ENCODE peak calls at places on chromosomes 6 and 20, in five cellular contexts. One of them, this sample, is unnamed.

GRCh38 chr6:7246401-7247178 is 66.4 kb downstream of the SSR1 start:
- DNase-seq in tibial nerve: no peak
- DNase-seq in ovary: no peak
- DNase-seq in GM12878: no peak
- DNase-seq in upper lobe of left lung: no peak
- DNase-seq in this sample: no peak

GRCh38 chr20:4961746-4962145 is 39.6 kb downstream of the SLC23A2 start:
- DNase-seq in tibial nerve: peak
- DNase-seq in ovary: no peak
- DNase-seq in upper lobe of left lung: peak
- DNase-seq in GM12878: no peak
- DNase-seq in this sample: no peak

GRCh38 chr6:44400572-44400971 is 13.1 kb downstream of the CDC5L start:
- DNase-seq in GM12878: no peak
- DNase-seq in ovary: no peak
- DNase-seq in tibial nerve: no peak
- DNase-seq in upper lobe of left lung: no peak
- DNase-seq in this sample: no peak

GRCh38 chr6:42010185-42010872 is 40.0 kb upstream of the TAF8 start:
- DNase-seq in ovary: no peak
- DNase-seq in upper lobe of left lung: no peak
- DNase-seq in GM12878: no peak
- DNase-seq in tibial nerve: no peak
- DNase-seq in this sample: no peak

GRCh38 chr6:136784910-136785746 is 7.1 kb downstream of the MAP3K5 start:
- DNase-seq in upper lobe of left lung: peak
- DNase-seq in tibial nerve: no peak
- DNase-seq in ovary: peak
- DNase-seq in GM12878: no peak
- DNase-seq in this sample: peak

GRCh38 chr6:68427630-68428029 is 207.5 kb upstream of the ADGRB3 start:
- DNase-seq in GM12878: no peak
- DNase-seq in ovary: no peak
- DNase-seq in tibial nerve: no peak
- DNase-seq in upper lobe of left lung: no peak
- DNase-seq in this sample: no peak

GRCh38 chr6:51753635-51754034 is 333.8 kb downstream of the PKHD1 start:
- DNase-seq in GM12878: no peak
- DNase-seq in upper lobe of left lung: peak
- DNase-seq in tibial nerve: no peak
- DNase-seq in ovary: no peak
- DNase-seq in this sample: no peak

GRCh38 chr6:159134701-159135364 is 34.4 kb upstream of the FNDC1 start:
- DNase-seq in upper lobe of left lung: peak
- DNase-seq in tibial nerve: peak
- DNase-seq in ovary: peak
- DNase-seq in GM12878: peak
- DNase-seq in this sample: no peak

GRCh38 chr6:160238234-160238633 is 20.4 kb downstream of the SLC22A2 start:
- DNase-seq in ovary: no peak
- DNase-seq in GM12878: no peak
- DNase-seq in upper lobe of left lung: no peak
- DNase-seq in tibial nerve: no peak
- DNase-seq in this sample: no peak

GRCh38 chr6:129605962-129606361 is 104.0 kb downstream of the ARHGAP18 start:
- DNase-seq in ovary: no peak
- DNase-seq in upper lobe of left lung: no peak
- DNase-seq in tibial nerve: no peak
- DNase-seq in GM12878: no peak
- DNase-seq in this sample: no peak

GRCh38 chr6:157868835-157869234 is 45.8 kb downstream of the SNX9 start:
- DNase-seq in tibial nerve: no peak
- DNase-seq in ovary: no peak
- DNase-seq in GM12878: no peak
- DNase-seq in upper lobe of left lung: no peak
- DNase-seq in this sample: no peak

GRCh38 chr20:14688045-14688444 is 350.6 kb upstream of the FLRT3 start:
- DNase-seq in GM12878: no peak
- DNase-seq in ovary: no peak
- DNase-seq in upper lobe of left lung: no peak
- DNase-seq in tibial nerve: no peak
- DNase-seq in this sample: no peak

GRCh38 chr6:24949020-24949569 is 13.3 kb upstream of the RIPOR2 start:
- DNase-seq in upper lobe of left lung: no peak
- DNase-seq in tibial nerve: no peak
- DNase-seq in GM12878: peak
- DNase-seq in ovary: no peak
- DNase-seq in this sample: no peak

GRCh38 chr6:156562019-156562418 is 215.2 kb upstream of the ARID1B start:
- DNase-seq in GM12878: no peak
- DNase-seq in upper lobe of left lung: no peak
- DNase-seq in ovary: no peak
- DNase-seq in tibial nerve: no peak
- DNase-seq in this sample: no peak

GRCh38 chr6:122696079-122696478 is 83.4 kb upstream of the FABP7 start:
- DNase-seq in upper lobe of left lung: no peak
- DNase-seq in tibial nerve: no peak
- DNase-seq in ovary: no peak
- DNase-seq in GM12878: no peak
- DNase-seq in this sample: no peak

GRCh38 chr20:5041433-5041832 is 40.1 kb upstream of the SLC23A2 start:
- DNase-seq in upper lobe of left lung: no peak
- DNase-seq in ovary: no peak
- DNase-seq in GM12878: no peak
- DNase-seq in tibial nerve: no peak
- DNase-seq in this sample: no peak

GRCh38 chr6:16849280-16850210 is 88.3 kb upstream of the ATXN1 start:
- DNase-seq in ovary: no peak
- DNase-seq in tibial nerve: no peak
- DNase-seq in GM12878: no peak
- DNase-seq in upper lobe of left lung: peak
- DNase-seq in this sample: no peak

DNA sequence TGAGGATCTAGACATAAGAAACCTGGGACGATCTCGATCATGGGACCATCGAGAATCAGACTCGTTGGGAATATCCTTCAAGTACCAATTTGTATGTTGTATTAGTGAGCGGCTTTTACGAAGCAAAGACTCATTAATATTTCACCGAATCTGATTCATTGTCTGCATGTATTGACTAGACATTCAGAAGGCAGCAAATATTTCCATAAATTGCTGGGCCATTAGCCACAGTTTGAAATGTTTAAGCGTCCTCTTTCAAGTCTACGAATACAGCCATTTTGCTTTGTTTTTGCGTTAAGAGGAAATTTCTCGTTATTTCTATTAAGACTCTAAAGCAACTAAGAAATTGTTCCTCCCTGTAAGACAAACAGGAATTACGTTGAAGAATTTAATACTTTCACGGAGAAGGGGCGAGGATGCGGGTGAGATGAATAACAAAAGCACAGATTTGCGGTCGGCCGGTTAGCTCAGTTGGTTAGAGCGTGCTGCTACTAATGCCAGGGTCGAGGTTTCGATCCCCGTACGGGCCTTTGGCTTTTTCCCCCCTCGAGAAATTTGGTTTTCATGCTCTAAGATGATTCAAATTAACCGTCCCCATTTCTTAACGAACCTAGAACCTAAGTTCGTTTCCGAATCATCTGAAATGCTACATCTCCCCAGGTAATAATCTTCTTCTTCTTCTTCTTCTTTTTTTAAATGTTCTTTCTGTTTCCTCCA is 18.5 kb downstream of the POM121L2 start:
- DNase-seq in GM12878: no peak
- DNase-seq in ovary: no peak
- DNase-seq in upper lobe of left lung: no peak
- DNase-seq in tibial nerve: no peak
- DNase-seq in this sample: no peak
- H3K4me3 ChIP-seq in GM12878: peak
- H3K4me3 ChIP-seq in ovary: no peak
- H3K4me3 ChIP-seq in upper lobe of left lung: no peak
- H3K4me3 ChIP-seq in tibial nerve: no peak
- H3K4me3 ChIP-seq in this sample: no peak

GRCh38 chr6:11218077-11218392 is 14.4 kb downstream of the NEDD9 start:
- DNase-seq in upper lobe of left lung: no peak
- DNase-seq in GM12878: no peak
- DNase-seq in ovary: no peak
- DNase-seq in tibial nerve: no peak
- DNase-seq in this sample: no peak

GRCh38 chr6:11217360-11218076 is 14.9 kb downstream of the NEDD9 start:
- DNase-seq in ovary: no peak
- DNase-seq in upper lobe of left lung: no peak
- DNase-seq in GM12878: peak
- DNase-seq in tibial nerve: no peak
- DNase-seq in this sample: no peak

GRCh38 chr6:11214438-11214837 is 18.0 kb downstream of the NEDD9 start:
- DNase-seq in GM12878: no peak
- DNase-seq in tibial nerve: no peak
- DNase-seq in upper lobe of left lung: no peak
- DNase-seq in ovary: no peak
- DNase-seq in this sample: peak

GRCh38 chr6:11214911-11215310 is 17.6 kb downstream of the NEDD9 start:
- DNase-seq in tibial nerve: no peak
- DNase-seq in ovary: no peak
- DNase-seq in upper lobe of left lung: no peak
- DNase-seq in GM12878: no peak
- DNase-seq in this sample: no peak

DNA sequence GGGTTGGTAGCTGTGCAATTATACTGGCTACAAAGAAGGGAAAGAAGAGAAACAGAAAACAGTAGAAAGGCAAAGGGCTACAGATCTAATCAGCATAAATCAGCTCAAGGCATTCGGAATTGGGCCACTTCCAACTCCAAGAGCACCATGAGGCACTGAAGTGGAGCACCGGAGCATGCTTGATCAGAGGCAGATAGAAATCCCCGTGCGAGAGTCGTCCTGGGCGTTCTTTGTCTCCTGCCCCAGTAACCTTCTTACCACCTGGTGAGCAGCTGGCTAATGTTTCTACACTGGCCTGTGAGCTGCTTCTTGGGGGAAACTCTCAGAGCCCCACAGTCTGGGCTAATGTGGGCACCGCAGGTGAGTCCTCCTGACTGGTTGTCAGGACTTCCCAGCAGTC is 16.7 kb downstream of the NEDD9 start:
- DNase-seq in ovary: no peak
- DNase-seq in tibial nerve: no peak
- DNase-seq in upper lobe of left lung: peak
- DNase-seq in GM12878: no peak
- DNase-seq in this sample: no peak
- TF ChIP-seq POLR2A in ovary: no peak
- TF ChIP-seq POLR2A in tibial nerve: no peak
- TF ChIP-seq POLR2A in upper lobe of left lung: no peak
- TF ChIP-seq POLR2A in GM12878: no peak
- TF ChIP-seq POLR2A in this sample: no peak

GRCh38 chr20:31711416-31712111 is 11.1 kb downstream of the BCL2L1 start:
- DNase-seq in GM12878: no peak
- DNase-seq in tibial nerve: no peak
- DNase-seq in upper lobe of left lung: no peak
- DNase-seq in ovary: no peak
- DNase-seq in this sample: no peak

GRCh38 chr20:31712112-31712553 is 10.5 kb downstream of the BCL2L1 start:
- DNase-seq in upper lobe of left lung: peak
- DNase-seq in tibial nerve: peak
- DNase-seq in ovary: no peak
- DNase-seq in GM12878: no peak
- DNase-seq in this sample: peak

GRCh38 chr20:31712564-31713311 is 9.9 kb downstream of the BCL2L1 start:
- DNase-seq in upper lobe of left lung: peak
- DNase-seq in ovary: peak
- DNase-seq in tibial nerve: peak
- DNase-seq in GM12878: no peak
- DNase-seq in this sample: peak

GRCh38 chr20:31715766-31716165 is 6.9 kb downstream of the BCL2L1 start:
- DNase-seq in ovary: no peak
- DNase-seq in GM12878: no peak
- DNase-seq in tibial nerve: no peak
- DNase-seq in upper lobe of left lung: no peak
- DNase-seq in this sample: peak

GRCh38 chr20:31713312-31714049 is 9.2 kb downstream of the BCL2L1 start:
- DNase-seq in ovary: peak
- DNase-seq in tibial nerve: peak
- DNase-seq in upper lobe of left lung: peak
- DNase-seq in GM12878: no peak
- DNase-seq in this sample: peak
- TF ChIP-seq EP300 in ovary: no peak
- TF ChIP-seq EP300 in tibial nerve: peak
- TF ChIP-seq EP300 in upper lobe of left lung: peak
- TF ChIP-seq EP300 in GM12878: no peak
- TF ChIP-seq EP300 in this sample: peak

GRCh38 chr6:149231786-149232185 is 85.7 kb upstream of the TAB2 start:
- DNase-seq in upper lobe of left lung: no peak
- DNase-seq in tibial nerve: no peak
- DNase-seq in GM12878: no peak
- DNase-seq in ovary: peak
- DNase-seq in this sample: no peak

GRCh38 chr6:149233056-149233715 is 84.3 kb upstream of the TAB2 start:
- DNase-seq in GM12878: no peak
- DNase-seq in ovary: no peak
- DNase-seq in tibial nerve: no peak
- DNase-seq in upper lobe of left lung: no peak
- DNase-seq in this sample: no peak

GRCh38 chr6:149235130-149235561 is 82.4 kb upstream of the TAB2 start:
- DNase-seq in tibial nerve: peak
- DNase-seq in GM12878: peak
- DNase-seq in ovary: no peak
- DNase-seq in upper lobe of left lung: peak
- DNase-seq in this sample: no peak

GRCh38 chr6:149236584-149236983 is 80.9 kb upstream of the TAB2 start:
- DNase-seq in upper lobe of left lung: no peak
- DNase-seq in ovary: no peak
- DNase-seq in tibial nerve: no peak
- DNase-seq in GM12878: no peak
- DNase-seq in this sample: no peak

DNA sequence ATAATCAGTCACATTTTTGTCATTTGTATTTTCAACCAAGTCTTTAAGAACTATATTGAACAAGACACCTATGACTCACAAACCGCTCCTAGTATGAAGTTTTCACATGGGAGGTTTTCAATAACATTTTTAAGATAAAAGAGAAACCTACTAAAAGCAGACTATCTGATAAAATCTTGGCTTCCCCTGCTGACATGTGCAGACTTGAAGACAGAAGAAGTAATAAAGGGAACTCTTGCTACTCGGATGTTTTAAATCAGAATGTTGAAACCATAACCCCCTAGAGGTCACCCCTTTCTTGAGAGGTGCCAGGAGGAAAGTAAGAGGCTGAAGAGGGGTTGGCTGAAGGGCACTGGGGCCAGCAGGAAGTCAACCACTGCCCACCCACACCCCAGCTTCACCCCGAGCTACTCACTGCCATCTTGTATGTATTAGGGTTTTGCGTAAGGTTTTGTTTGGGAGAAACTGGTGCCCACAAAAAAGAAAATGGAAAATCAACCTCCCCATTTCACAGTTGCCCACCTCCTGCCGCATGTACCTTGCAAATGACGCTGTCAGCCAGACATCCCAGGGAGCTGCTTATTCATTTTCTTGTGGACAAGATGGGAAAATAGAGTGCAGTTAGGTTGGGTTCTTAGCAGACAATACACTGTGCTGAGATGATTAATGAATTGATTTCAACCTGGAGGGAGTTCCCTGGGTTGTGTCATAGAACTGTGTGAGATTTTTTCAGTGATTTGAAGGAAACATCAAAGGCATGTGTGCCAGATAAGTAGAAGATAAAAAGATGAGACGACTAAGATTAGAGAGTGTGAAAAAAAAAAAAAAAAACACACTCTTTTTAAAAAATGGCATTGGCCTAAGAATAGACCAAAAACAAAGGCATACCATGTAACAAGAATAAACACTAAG is 83.2 kb upstream of the TAB2 start:
- DNase-seq in GM12878: no peak
- DNase-seq in upper lobe of left lung: no peak
- DNase-seq in tibial nerve: no peak
- DNase-seq in ovary: no peak
- DNase-seq in this sample: no peak
- H3K4me3 ChIP-seq in GM12878: no peak
- H3K4me3 ChIP-seq in upper lobe of left lung: no peak
- H3K4me3 ChIP-seq in tibial nerve: no peak
- H3K4me3 ChIP-seq in ovary: no peak
- H3K4me3 ChIP-seq in this sample: no peak